ENCODE peak calls at places on chromosomes 16 and 17, in eight cellular contexts. E, S, W, J, A, F, B and G are unnamed samples.

GRCh38 chr16:30951785-30952184 is 2.9 kb downstream of the ORAI3 start:
- DNase-seq in S (no peak), A (no peak), J (no peak), F (no peak), W (peak), B (peak), E (no peak), G (no peak)

GRCh38 chr17:33209671-33210070 is 83.4 kb downstream of the ASIC2 start:
- DNase-seq in W (no peak), B (no peak), A (no peak), F (no peak), E (no peak), J (no peak), S (no peak), G (no peak)

GRCh38 chr16:11181889-11182279 is 74.1 kb downstream of the SOCS1 start:
- DNase-seq in W (peak), E (no peak), J (no peak), F (no peak), B (no peak), A (no peak), S (no peak), G (no peak)

GRCh38 chr17:45441536-45442310 is 9.1 kb upstream of the ARHGAP27 start:
- DNase-seq in B (no peak), E (no peak), S (no peak), A (no peak), W (no peak), J (no peak), F (no peak), G (peak)

GRCh38 chr17:77865716-77866115 is 92.8 kb upstream of the TNRC6C start:
- DNase-seq in A (no peak), B (no peak), J (no peak), S (no peak), F (no peak), W (no peak), E (no peak), G (peak)

GRCh38 chr16:54201200-54201599 is 85.4 kb downstream of the IRX3 start:
- DNase-seq in S (no peak), B (no peak), F (no peak), A (no peak), E (no peak), J (no peak), W (no peak), G (no peak)

GRCh38 chr16:69373019-69373418 is 12.8 kb downstream of the TERF2 start:
- DNase-seq in E (no peak), W (no peak), S (no peak), F (no peak), A (no peak), J (no peak), B (no peak), G (no peak)

GRCh38 chr17:75763613-75764416 is 1.2 kb downstream of the GALK1 start:
- DNase-seq in J (no peak), B (no peak), S (no peak), E (no peak), W (no peak), A (no peak), F (no peak), G (peak)

GRCh38 chr16:87765473-87765775 is 362 bp downstream of the KLHDC4 start:
- DNase-seq in E (no peak), W (no peak), B (no peak), J (no peak), S (no peak), F (no peak), A (no peak), G (no peak)

GRCh38 chr16:89661215-89661614 is 3.6 kb downstream of the SPATA33 start:
- DNase-seq in A (no peak), F (no peak), S (no peak), B (no peak), E (no peak), J (no peak), W (no peak), G (no peak)

GRCh38 chr16:10694830-10695229 is at the start of gene TEKT5:
- DNase-seq in A (no peak), J (no peak), W (no peak), F (no peak), E (no peak), B (no peak), S (no peak), G (no peak)

GRCh38 chr17:69654981-69655581 is 240.6 kb downstream of the MAP2K6 start:
- DNase-seq in B (no peak), W (no peak), J (no peak), F (no peak), A (no peak), E (no peak), S (no peak), G (no peak)